ENCODE peak calls at places on chromosomes 1 and 21, in ten cellular contexts. K, P, T, R, I, D, B, U, G and H are unnamed samples.
A peak's percentile ranks its signal among the peaks of the same experiment; 100 is the strongest.

GRCh38 chr1:111754964-111755320 is 759 bp upstream of the DDX20 start:
- DNase-seq in K (peak; percentile 31), P (peak; percentile 34), T (peak; percentile 1), R (peak; percentile 49), I (no peak), D (no peak), B (no peak), U (no peak), G (peak; percentile 81), H (peak; percentile 69)

GRCh38 chr1:203462878-203463277 is 12.7 kb upstream of the PRELP start:
- DNase-seq in K (no peak), P (no peak), T (no peak), R (no peak), I (peak; percentile 48), D (no peak), B (no peak), U (no peak), G (no peak), H (no peak)

GRCh38 chr21:45514311-45515021 is 27.8 kb downstream of the SLC19A1 start:
- DNase-seq in K (no peak), P (no peak), T (no peak), R (no peak), I (no peak), D (no peak), B (no peak), U (no peak), G (no peak), H (peak; percentile 4)

GRCh38 chr1:115771847-115772457 is 3.4 kb upstream of the CASQ2 start:
- DNase-seq in K (peak; percentile 69), P (no peak), T (no peak), R (peak; percentile 22), I (peak; percentile 94), D (no peak), B (no peak), U (no peak), G (no peak), H (no peak)

GRCh38 chr1:220755316-220755715 is 7.2 kb downstream of the MTARC2 start:
- DNase-seq in K (peak; percentile 81), P (no peak), T (no peak), R (no peak), I (no peak), D (no peak), B (no peak), U (no peak), G (no peak), H (no peak)

GRCh38 chr1:32818804-32819541 is 1.5 kb downstream of the S100PBP start:
- DNase-seq in K (peak; percentile 75), P (no peak), T (no peak), R (no peak), I (peak; percentile 3), D (no peak), B (no peak), U (peak; percentile 20), G (no peak), H (no peak)

GRCh38 chr1:247332215-247332900 is 691 bp upstream of the ZNF496 start:
- DNase-seq in K (peak; percentile 34), P (peak; percentile 60), T (peak; percentile 46), R (peak; percentile 77), I (peak; percentile 40), D (peak; percentile 27), B (no peak), U (peak; percentile 32), G (no peak), H (peak; percentile 22)

GRCh38 chr1:117308406-117308916 is 58.8 kb upstream of the MAN1A2 start:
- DNase-seq in K (no peak), P (no peak), T (no peak), R (no peak), I (no peak), D (no peak), B (no peak), U (no peak), G (no peak), H (no peak)

GRCh38 chr1:204104331-204105222 is 31.7 kb downstream of the SOX13 start:
- DNase-seq in K (no peak), P (no peak), T (no peak), R (peak; percentile 12), I (peak; percentile 17), D (no peak), B (no peak), U (no peak), G (no peak), H (no peak)

GRCh38 chr1:13813398-13814012 is 113.5 kb downstream of the PRDM2 start:
- DNase-seq in K (no peak), P (peak; percentile 53), T (peak; percentile 48), R (peak; percentile 72), I (no peak), D (peak; percentile 47), B (no peak), U (peak; percentile 48), G (no peak), H (peak; percentile 31)